ENCODE peak calls at places on chromosomes 7 and 10, in four cellular contexts. One of them, this sample, is unnamed.

GRCh38 chr10:117373848-117374505 is 1.3 kb downstream of the PDZD8 start:
- DNase-seq in adipocyte: peak
- DNase-seq in activated T-cell treated with anti-CD3 and anti-CD28 coated beads for 1 hour: no peak
- DNase-seq in stimulated activated naive B cell treated with anti-CD40 and anti-IgM and Interleukin-4, amounts not matched to agents 10 μg/mL and 1 μg/mL and 100 μg/mL, for 72 hours: no peak
- DNase-seq in this sample: no peak

GRCh38 chr7:63009771-63010170 is 988.9 kb upstream of the ZNF722 start:
- DNase-seq in stimulated activated naive B cell treated with anti-CD40 and anti-IgM and Interleukin-4, amounts not matched to agents 10 μg/mL and 1 μg/mL and 100 μg/mL, for 72 hours: no peak
- DNase-seq in activated T-cell treated with anti-CD3 and anti-CD28 coated beads for 1 hour: no peak
- DNase-seq in adipocyte: no peak
- DNase-seq in this sample: no peak

GRCh38 chr7:150408393-150409299 is 29.5 kb downstream of the ZNF775 start:
- DNase-seq in stimulated activated naive B cell treated with anti-CD40 and anti-IgM and Interleukin-4, amounts not matched to agents 10 μg/mL and 1 μg/mL and 100 μg/mL, for 72 hours: peak
- DNase-seq in adipocyte: no peak
- DNase-seq in activated T-cell treated with anti-CD3 and anti-CD28 coated beads for 1 hour: no peak
- DNase-seq in this sample: no peak

GRCh38 chr7:41910916-41911315 is 208.0 kb upstream of the INHBA start:
- DNase-seq in activated T-cell treated with anti-CD3 and anti-CD28 coated beads for 1 hour: no peak
- DNase-seq in adipocyte: no peak
- DNase-seq in stimulated activated naive B cell treated with anti-CD40 and anti-IgM and Interleukin-4, amounts not matched to agents 10 μg/mL and 1 μg/mL and 100 μg/mL, for 72 hours: no peak
- DNase-seq in this sample: no peak

GRCh38 chr10:106082865-106083264 is 1081.6 kb downstream of the SORCS1 start:
- DNase-seq in activated T-cell treated with anti-CD3 and anti-CD28 coated beads for 1 hour: no peak
- DNase-seq in adipocyte: no peak
- DNase-seq in stimulated activated naive B cell treated with anti-CD40 and anti-IgM and Interleukin-4, amounts not matched to agents 10 μg/mL and 1 μg/mL and 100 μg/mL, for 72 hours: no peak
- DNase-seq in this sample: no peak

GRCh38 chr7:130894146-130895005 is 160.4 kb upstream of the KLF14 start:
- DNase-seq in activated T-cell treated with anti-CD3 and anti-CD28 coated beads for 1 hour: no peak
- DNase-seq in stimulated activated naive B cell treated with anti-CD40 and anti-IgM and Interleukin-4, amounts not matched to agents 10 μg/mL and 1 μg/mL and 100 μg/mL, for 72 hours: peak
- DNase-seq in adipocyte: peak
- DNase-seq in this sample: no peak

GRCh38 chr7:134710511-134710853 is 63.8 kb downstream of the BPGM start:
- DNase-seq in adipocyte: no peak
- DNase-seq in stimulated activated naive B cell treated with anti-CD40 and anti-IgM and Interleukin-4, amounts not matched to agents 10 μg/mL and 1 μg/mL and 100 μg/mL, for 72 hours: no peak
- DNase-seq in activated T-cell treated with anti-CD3 and anti-CD28 coated beads for 1 hour: no peak
- DNase-seq in this sample: no peak

GRCh38 chr10:131532745-131533341 is 221.3 kb upstream of the TCERG1L start:
- DNase-seq in activated T-cell treated with anti-CD3 and anti-CD28 coated beads for 1 hour: no peak
- DNase-seq in adipocyte: no peak
- DNase-seq in stimulated activated naive B cell treated with anti-CD40 and anti-IgM and Interleukin-4, amounts not matched to agents 10 μg/mL and 1 μg/mL and 100 μg/mL, for 72 hours: no peak
- DNase-seq in this sample: no peak

GRCh38 chr10:52951819-52952218 is 179.2 kb upstream of the MBL2 start:
- DNase-seq in adipocyte: peak
- DNase-seq in activated T-cell treated with anti-CD3 and anti-CD28 coated beads for 1 hour: no peak
- DNase-seq in stimulated activated naive B cell treated with anti-CD40 and anti-IgM and Interleukin-4, amounts not matched to agents 10 μg/mL and 1 μg/mL and 100 μg/mL, for 72 hours: peak
- DNase-seq in this sample: no peak

GRCh38 chr10:44911081-44911540 is at the start of gene TMEM72:
- DNase-seq in stimulated activated naive B cell treated with anti-CD40 and anti-IgM and Interleukin-4, amounts not matched to agents 10 μg/mL and 1 μg/mL and 100 μg/mL, for 72 hours: no peak
- DNase-seq in adipocyte: no peak
- DNase-seq in activated T-cell treated with anti-CD3 and anti-CD28 coated beads for 1 hour: no peak
- DNase-seq in this sample: no peak

GRCh38 chr7:27944626-27945025 is 204.7 kb downstream of the TAX1BP1 start:
- DNase-seq in adipocyte: no peak
- DNase-seq in stimulated activated naive B cell treated with anti-CD40 and anti-IgM and Interleukin-4, amounts not matched to agents 10 μg/mL and 1 μg/mL and 100 μg/mL, for 72 hours: no peak
- DNase-seq in activated T-cell treated with anti-CD3 and anti-CD28 coated beads for 1 hour: no peak
- DNase-seq in this sample: no peak

GRCh38 chr10:13158401-13158800 is 3.0 kb upstream of the MCM10 start:
- DNase-seq in adipocyte: no peak
- DNase-seq in stimulated activated naive B cell treated with anti-CD40 and anti-IgM and Interleukin-4, amounts not matched to agents 10 μg/mL and 1 μg/mL and 100 μg/mL, for 72 hours: no peak
- DNase-seq in activated T-cell treated with anti-CD3 and anti-CD28 coated beads for 1 hour: no peak
- DNase-seq in this sample: no peak

GRCh38 chr7:120714945-120715344 is 143.0 kb downstream of the TSPAN12 start:
- DNase-seq in activated T-cell treated with anti-CD3 and anti-CD28 coated beads for 1 hour: no peak
- DNase-seq in adipocyte: no peak
- DNase-seq in stimulated activated naive B cell treated with anti-CD40 and anti-IgM and Interleukin-4, amounts not matched to agents 10 μg/mL and 1 μg/mL and 100 μg/mL, for 72 hours: no peak
- DNase-seq in this sample: no peak

GRCh38 chr7:115007751-115008150 is 85.9 kb downstream of the MDFIC start:
- DNase-seq in stimulated activated naive B cell treated with anti-CD40 and anti-IgM and Interleukin-4, amounts not matched to agents 10 μg/mL and 1 μg/mL and 100 μg/mL, for 72 hours: no peak
- DNase-seq in adipocyte: no peak
- DNase-seq in activated T-cell treated with anti-CD3 and anti-CD28 coated beads for 1 hour: no peak
- DNase-seq in this sample: no peak

GRCh38 chr10:104472505-104472904 is 118.9 kb downstream of the CFAP58 start:
- DNase-seq in activated T-cell treated with anti-CD3 and anti-CD28 coated beads for 1 hour: no peak
- DNase-seq in adipocyte: peak
- DNase-seq in stimulated activated naive B cell treated with anti-CD40 and anti-IgM and Interleukin-4, amounts not matched to agents 10 μg/mL and 1 μg/mL and 100 μg/mL, for 72 hours: no peak
- DNase-seq in this sample: no peak

GRCh38 chr7:3678411-3678810 is 377.4 kb downstream of the SDK1 start:
- DNase-seq in activated T-cell treated with anti-CD3 and anti-CD28 coated beads for 1 hour: no peak
- DNase-seq in adipocyte: no peak
- DNase-seq in stimulated activated naive B cell treated with anti-CD40 and anti-IgM and Interleukin-4, amounts not matched to agents 10 μg/mL and 1 μg/mL and 100 μg/mL, for 72 hours: no peak
- DNase-seq in this sample: no peak

GRCh38 chr10:70749756-70750155 is 35.4 kb downstream of the TBATA start:
- DNase-seq in activated T-cell treated with anti-CD3 and anti-CD28 coated beads for 1 hour: no peak
- DNase-seq in adipocyte: no peak
- DNase-seq in stimulated activated naive B cell treated with anti-CD40 and anti-IgM and Interleukin-4, amounts not matched to agents 10 μg/mL and 1 μg/mL and 100 μg/mL, for 72 hours: no peak
- DNase-seq in this sample: no peak

GRCh38 chr7:139362302-139362701 is 2.6 kb downstream of the LUC7L2 start:
- DNase-seq in stimulated activated naive B cell treated with anti-CD40 and anti-IgM and Interleukin-4, amounts not matched to agents 10 μg/mL and 1 μg/mL and 100 μg/mL, for 72 hours: no peak
- DNase-seq in adipocyte: peak
- DNase-seq in activated T-cell treated with anti-CD3 and anti-CD28 coated beads for 1 hour: no peak
- DNase-seq in this sample: no peak

GRCh38 chr10:97059006-97059871 is 126.5 kb downstream of the SLIT1 start:
- DNase-seq in stimulated activated naive B cell treated with anti-CD40 and anti-IgM and Interleukin-4, amounts not matched to agents 10 μg/mL and 1 μg/mL and 100 μg/mL, for 72 hours: no peak
- DNase-seq in activated T-cell treated with anti-CD3 and anti-CD28 coated beads for 1 hour: no peak
- DNase-seq in adipocyte: no peak
- DNase-seq in this sample: no peak

GRCh38 chr10:11225935-11226334 is 208.3 kb downstream of the CELF2 start:
- DNase-seq in stimulated activated naive B cell treated with anti-CD40 and anti-IgM and Interleukin-4, amounts not matched to agents 10 μg/mL and 1 μg/mL and 100 μg/mL, for 72 hours: no peak
- DNase-seq in adipocyte: no peak
- DNase-seq in activated T-cell treated with anti-CD3 and anti-CD28 coated beads for 1 hour: peak
- DNase-seq in this sample: no peak

GRCh38 chr7:5708271-5708670 is 73.2 kb downstream of the RNF216 start:
- DNase-seq in stimulated activated naive B cell treated with anti-CD40 and anti-IgM and Interleukin-4, amounts not matched to agents 10 μg/mL and 1 μg/mL and 100 μg/mL, for 72 hours: no peak
- DNase-seq in adipocyte: no peak
- DNase-seq in activated T-cell treated with anti-CD3 and anti-CD28 coated beads for 1 hour: no peak
- DNase-seq in this sample: no peak

GRCh38 chr7:44973610-44974401 is 5.0 kb downstream of the MYO1G start:
- DNase-seq in adipocyte: peak
- DNase-seq in stimulated activated naive B cell treated with anti-CD40 and anti-IgM and Interleukin-4, amounts not matched to agents 10 μg/mL and 1 μg/mL and 100 μg/mL, for 72 hours: no peak
- DNase-seq in activated T-cell treated with anti-CD3 and anti-CD28 coated beads for 1 hour: peak
- DNase-seq in this sample: no peak

GRCh38 chr7:71601840-71602239 is 469.9 kb downstream of the GALNT17 start:
- DNase-seq in adipocyte: no peak
- DNase-seq in activated T-cell treated with anti-CD3 and anti-CD28 coated beads for 1 hour: no peak
- DNase-seq in stimulated activated naive B cell treated with anti-CD40 and anti-IgM and Interleukin-4, amounts not matched to agents 10 μg/mL and 1 μg/mL and 100 μg/mL, for 72 hours: no peak
- DNase-seq in this sample: no peak

GRCh38 chr7:130954918-130955559 is 221.0 kb upstream of the KLF14 start:
- DNase-seq in activated T-cell treated with anti-CD3 and anti-CD28 coated beads for 1 hour: no peak
- DNase-seq in adipocyte: no peak
- DNase-seq in stimulated activated naive B cell treated with anti-CD40 and anti-IgM and Interleukin-4, amounts not matched to agents 10 μg/mL and 1 μg/mL and 100 μg/mL, for 72 hours: no peak
- DNase-seq in this sample: no peak

GRCh38 chr7:45921699-45922519 is 837 bp upstream of the IGFBP3 start:
- DNase-seq in adipocyte: peak
- DNase-seq in activated T-cell treated with anti-CD3 and anti-CD28 coated beads for 1 hour: no peak
- DNase-seq in stimulated activated naive B cell treated with anti-CD40 and anti-IgM and Interleukin-4, amounts not matched to agents 10 μg/mL and 1 μg/mL and 100 μg/mL, for 72 hours: no peak
- DNase-seq in this sample: no peak

GRCh38 chr10:71963756-71964668 is at the start of gene CHST3:
- DNase-seq in activated T-cell treated with anti-CD3 and anti-CD28 coated beads for 1 hour: no peak
- DNase-seq in stimulated activated naive B cell treated with anti-CD40 and anti-IgM and Interleukin-4, amounts not matched to agents 10 μg/mL and 1 μg/mL and 100 μg/mL, for 72 hours: no peak
- DNase-seq in adipocyte: peak
- DNase-seq in this sample: no peak